ENCODE peak calls at places on chromosomes 16 and 17, in nine cellular contexts. T, R, A, C, F, P, N, V and X are unnamed samples.

GRCh38 chr17:31674305-31674704 is 184.7 kb downstream of the COPRS start:
- DNase-seq in T (no peak), R (no peak), A (no peak), C (no peak), F (no peak), P (peak), N (no peak), V (no peak), X (no peak)

GRCh38 chr16:25988089-25988488 is 296.3 kb downstream of the HS3ST4 start:
- DNase-seq in T (peak), R (no peak), A (no peak), C (no peak), F (no peak), P (no peak), N (no peak), V (no peak), X (no peak)

GRCh38 chr17:80105762-80106161 is 4.4 kb downstream of the GAA start:
- DNase-seq in T (no peak), R (no peak), A (no peak), C (peak), F (no peak), P (no peak), N (no peak), V (no peak), X (no peak)

GRCh38 chr17:83155128-83156081 is 76.0 kb downstream of the METRNL start:
- DNase-seq in T (no peak), R (no peak), A (no peak), C (peak), F (no peak), P (peak), N (no peak), V (no peak), X (no peak)

GRCh38 chr17:58174871-58175270 is 8.1 kb downstream of the OR4D2 start:
- DNase-seq in T (no peak), R (no peak), A (no peak), C (no peak), F (no peak), P (no peak), N (no peak), V (no peak), X (no peak)

GRCh38 chr16:56316545-56316944 is 108.8 kb downstream of the AMFR start:
- DNase-seq in T (no peak), R (no peak), A (no peak), C (no peak), F (no peak), P (no peak), N (no peak), V (no peak), X (no peak)

GRCh38 chr17:44219126-44219635 is 294 bp downstream of the UBTF start:
- DNase-seq in T (no peak), R (peak), A (peak), C (peak), F (peak), P (peak), N (peak), V (peak), X (peak)

GRCh38 chr17:31802502-31802901 is 56.5 kb downstream of the COPRS start:
- DNase-seq in T (no peak), R (peak), A (no peak), C (no peak), F (no peak), P (no peak), N (no peak), V (no peak), X (no peak)

GRCh38 chr16:84228321-84228838 is 11.4 kb downstream of the KCNG4 start:
- DNase-seq in T (peak), R (peak), A (no peak), C (peak), F (peak), P (peak), N (no peak), V (no peak), X (peak)

GRCh38 chr17:62628845-62629555 is 1.5 kb downstream of the MRC2 start:
- DNase-seq in T (peak), R (no peak), A (no peak), C (no peak), F (peak), P (peak), N (no peak), V (no peak), X (no peak)

GRCh38 chr16:89002851-89003830 is 26.1 kb upstream of the CBFA2T3 start:
- DNase-seq in T (peak), R (no peak), A (no peak), C (no peak), F (no peak), P (no peak), N (no peak), V (no peak), X (no peak)

GRCh38 chr17:30600830-30601494 is 123.8 kb downstream of the GOSR1 start:
- DNase-seq in T (peak), R (peak), A (peak), C (no peak), F (peak), P (peak), N (peak), V (no peak), X (peak)

GRCh38 chr17:35161281-35161761 is 13.7 kb downstream of the UNC45B start:
- DNase-seq in T (no peak), R (no peak), A (no peak), C (no peak), F (no peak), P (no peak), N (no peak), V (no peak), X (no peak)

GRCh38 chr17:36609498-36609862 is 8.1 kb downstream of the MRM1 start:
- DNase-seq in T (no peak), R (no peak), A (no peak), C (no peak), F (no peak), P (no peak), N (no peak), V (no peak), X (no peak)

GRCh38 chr16:65538945-65539344 is 417.1 kb upstream of the CDH11 start:
- DNase-seq in T (no peak), R (no peak), A (no peak), C (no peak), F (no peak), P (peak), N (no peak), V (no peak), X (no peak)

GRCh38 chr16:49183911-49184310 is 97.7 kb downstream of the CBLN1 start:
- DNase-seq in T (peak), R (no peak), A (no peak), C (no peak), F (peak), P (peak), N (no peak), V (peak), X (peak)

GRCh38 chr16:89363621-89364393 is 126.6 kb downstream of the ANKRD11 start:
- DNase-seq in T (peak), R (no peak), A (no peak), C (no peak), F (peak), P (peak), N (no peak), V (no peak), X (peak)

GRCh38 chr16:48970216-48970615 is 311.4 kb downstream of the CBLN1 start:
- DNase-seq in T (no peak), R (no peak), A (no peak), C (no peak), F (no peak), P (no peak), N (no peak), V (no peak), X (no peak)